ENCODE peak calls at places on chromosomes 7 and 10, in seven cellular contexts. B is fibroblast of lung, S is transverse colon, E is neural progenitor cell, C is fibroblast of villous mesenchyme, O is OCI-LY7, W is endothelial cell. N is an unnamed sample.

GRCh38 chr7:158819571-158820203 is 9.6 kb downstream of the ESYT2 start:
- DNase-seq in E (no peak), O (no peak), B (no peak), W (no peak), S (no peak), C (peak), N (peak)

GRCh38 chr10:62817763-62818425 is 1.7 kb upstream of the EGR2 start:
- DNase-seq in C (peak), W (peak), B (peak), E (peak), S (peak), O (peak), N (peak)

GRCh38 chr7:151796091-151796870 is 80.6 kb downstream of the PRKAG2 start:
- DNase-seq in W (no peak), B (peak), S (peak), C (peak), O (no peak), E (no peak), N (peak)

GRCh38 chr10:16890691-16891090 is 73.5 kb upstream of the RSU1 start:
- DNase-seq in S (no peak), B (no peak), E (no peak), C (no peak), O (no peak), W (no peak), N (peak)

GRCh38 chr10:124339951-124340760 is 78.6 kb downstream of the OAT start:
- DNase-seq in S (no peak), E (no peak), B (peak), O (no peak), C (peak), W (no peak), N (peak)

GRCh38 chr7:138077809-138078208 is 1.6 kb downstream of the AKR1D1 start:
- DNase-seq in E (no peak), W (no peak), B (no peak), C (no peak), S (no peak), O (no peak), N (no peak)

GRCh38 chr10:97629289-97629688 is 4.0 kb downstream of the MORN4 start:
- DNase-seq in O (no peak), S (no peak), W (no peak), E (no peak), B (no peak), C (no peak), N (no peak)

GRCh38 chr10:391849-392704 is 256.8 kb downstream of the ZMYND11 start:
- DNase-seq in E (no peak), W (no peak), C (no peak), B (no peak), S (no peak), O (no peak), N (no peak)

GRCh38 chr10:43395571-43396060 is 13.4 kb downstream of the HNRNPF start:
- DNase-seq in B (peak), W (peak), S (no peak), O (peak), C (peak), E (no peak), N (no peak)

GRCh38 chr7:30240401-30240800 is 44.0 kb upstream of the ZNRF2 start:
- DNase-seq in W (no peak), O (no peak), S (no peak), C (no peak), B (peak), E (no peak), N (peak)

GRCh38 chr7:127389321-127389720 is 3.2 kb downstream of the ZNF800 start:
- DNase-seq in C (no peak), S (no peak), O (no peak), E (no peak), B (no peak), W (no peak), N (no peak)

GRCh38 chr7:106369349-106369748 is 84.6 kb upstream of the NAMPT start:
- DNase-seq in W (no peak), C (peak), B (peak), S (no peak), O (no peak), E (no peak), N (peak)

GRCh38 chr7:101586078-101586941 is 42.8 kb downstream of the MYL10 start:
- DNase-seq in C (no peak), E (no peak), S (peak), W (no peak), O (no peak), B (no peak), N (no peak)

GRCh38 chr10:123367181-123367580 is 213.0 kb downstream of the BUB3 start:
- DNase-seq in W (no peak), O (no peak), S (no peak), C (no peak), E (no peak), B (no peak), N (no peak)

GRCh38 chr7:1852781-1853618 is 182.9 kb downstream of the ELFN1 start:
- DNase-seq in E (no peak), C (no peak), W (no peak), B (no peak), S (no peak), O (no peak), N (no peak)

GRCh38 chr7:151382079-151382885 is 27.6 kb downstream of the WDR86 start:
- DNase-seq in O (no peak), S (no peak), W (no peak), E (no peak), B (no peak), C (no peak), N (no peak)

GRCh38 chr7:150947761-150948680 is 30.1 kb downstream of the KCNH2 start:
- DNase-seq in C (no peak), S (no peak), B (no peak), E (no peak), O (no peak), W (no peak), N (no peak)

GRCh38 chr10:99993994-99994689 is 15.6 kb downstream of the DNMBP start:
- DNase-seq in E (no peak), W (no peak), C (peak), B (peak), S (peak), O (peak), N (peak)

GRCh38 chr7:132326878-132327589 is 249.2 kb downstream of the PLXNA4 start:
- DNase-seq in B (no peak), C (no peak), W (no peak), O (no peak), S (no peak), E (no peak), N (no peak)
- TF ChIP-seq CTCF in B (no peak), C (no peak), W (no peak), O (no peak), S (no peak), E (no peak), N (no peak)

GRCh38 chr10:112969542-112969941 is 19.5 kb downstream of the TCF7L2 start:
- DNase-seq in C (no peak), S (peak), O (no peak), E (no peak), B (no peak), W (no peak), N (no peak)
- TF ChIP-seq CTCF in C (no peak), S (no peak), O (no peak), E (no peak), B (no peak), W (no peak), N (no peak)

GRCh38 chr10:133034762-133035161 is 53.0 kb upstream of the ADGRA1 start:
- DNase-seq in B (no peak), C (no peak), O (no peak), E (no peak), W (no peak), S (no peak), N (no peak)
- TF ChIP-seq CTCF in B (no peak), C (no peak), O (no peak), E (no peak), W (no peak), S (no peak), N (no peak)

GRCh38 chr7:107580716-107581383 is 804 bp downstream of the BCAP29 start:
- DNase-seq in B (no peak), O (no peak), W (no peak), S (no peak), E (no peak), C (no peak), N (no peak)

GRCh38 chr7:107582906-107583305 is 2.9 kb downstream of the BCAP29 start:
- DNase-seq in E (no peak), B (no peak), C (peak), O (no peak), S (no peak), W (no peak), N (no peak)

GRCh38 chr7:107581387-107582013 is 1.5 kb downstream of the BCAP29 start:
- DNase-seq in C (peak), E (no peak), B (no peak), O (no peak), S (no peak), W (no peak), N (peak)

GRCh38 chr7:107579546-107579880 is 533 bp upstream of the BCAP29 start:
- DNase-seq in W (no peak), C (no peak), O (no peak), B (no peak), E (no peak), S (no peak), N (no peak)

GRCh38 chr7:107579881-107580715 is at the start of gene BCAP29:
- DNase-seq in E (peak), W (peak), O (peak), B (peak), S (peak), C (peak), N (peak)
- TF ChIP-seq CTCF in E (peak), W (no peak), O (peak), B (no peak), S (peak), C (peak), N (peak)

GRCh38 chr7:74656911-74657691 is 417 bp upstream of the GTF2I start:
- DNase-seq in B (peak), W (peak), C (peak), O (peak), S (peak), E (peak), N (peak)
- TF ChIP-seq CTCF in B (peak), W (no peak), C (peak), O (no peak), S (no peak), E (no peak), N (peak)

GRCh38 chr7:55144333-55144954 is 125.6 kb downstream of the EGFR start:
- DNase-seq in W (no peak), S (no peak), E (peak), B (no peak), O (no peak), C (no peak), N (no peak)
- TF ChIP-seq CTCF in W (peak), S (no peak), E (peak), B (peak), O (peak), C (peak), N (peak)

GRCh38 chr10:109866168-109866994 is 56.9 kb downstream of the XPNPEP1 start:
- DNase-seq in E (peak), S (no peak), W (peak), O (peak), C (peak), B (no peak), N (no peak)
- TF ChIP-seq CTCF in E (peak), S (peak), W (no peak), O (peak), C (peak), B (peak), N (peak)

GRCh38 chr7:24767878-24768569 is 10.8 kb upstream of the GSDME start:
- DNase-seq in W (no peak), B (no peak), C (no peak), O (no peak), S (no peak), E (no peak), N (no peak)
- TF ChIP-seq CTCF in W (no peak), B (peak), C (peak), O (peak), S (no peak), E (peak), N (peak)

GRCh38 chr7:37357277-37357996 is 91.2 kb downstream of the ELMO1 start:
- DNase-seq in W (no peak), B (no peak), O (no peak), C (no peak), E (no peak), S (no peak), N (no peak)

GRCh38 chr7:37354661-37355131 is 94.0 kb downstream of the ELMO1 start:
- DNase-seq in O (no peak), W (peak), B (peak), E (no peak), S (peak), C (peak), N (no peak)

GRCh38 chr7:37352251-37352650 is 96.4 kb downstream of the ELMO1 start:
- DNase-seq in W (no peak), O (no peak), S (no peak), B (no peak), E (no peak), C (no peak), N (no peak)

GRCh38 chr7:37352974-37353948 is 95.4 kb downstream of the ELMO1 start:
- DNase-seq in E (peak), B (no peak), C (no peak), W (no peak), O (peak), S (peak), N (no peak)

GRCh38 chr7:37353949-37354660 is 94.6 kb downstream of the ELMO1 start:
- DNase-seq in C (no peak), W (no peak), S (no peak), E (no peak), O (no peak), B (no peak), N (no peak)
- TF ChIP-seq CTCF in C (no peak), W (no peak), S (no peak), E (no peak), O (no peak), B (no peak), N (no peak)

N was measured in AG10803.